ENCODE peak calls at places on chromosomes 3 and 15, in five cellular contexts. E, S, V, B and Z are unnamed samples.

GRCh38 chr15:76674883-76675282 is 230.3 kb downstream of the SCAPER start:
- DNase-seq in E (peak), S (no peak), V (no peak), B (no peak), Z (no peak)

GRCh38 chr15:96329403-96329981 is 1.0 kb upstream of the NR2F2 start:
- DNase-seq in E (no peak), S (no peak), V (no peak), B (no peak), Z (peak)

GRCh38 chr15:34437687-34438086 is at the start of gene GOLGA8A:
- DNase-seq in E (peak), S (peak), V (peak), B (peak), Z (no peak)

GRCh38 chr15:52050416-52050815 is 31.4 kb downstream of the MAPK6 start:
- DNase-seq in E (peak), S (no peak), V (no peak), B (peak), Z (no peak)

GRCh38 chr3:142987707-142988106 is 13.7 kb upstream of the U2SURP start:
- DNase-seq in E (peak), S (no peak), V (no peak), B (no peak), Z (no peak)

GRCh38 chr3:117355566-117355965 is 646.0 kb downstream of the TUSC7 start:
- DNase-seq in E (peak), S (no peak), V (no peak), B (no peak), Z (no peak)

GRCh38 chr3:102141096-102141912 is 292.0 kb downstream of the NFKBIZ start:
- DNase-seq in E (no peak), S (no peak), V (no peak), B (no peak), Z (no peak)

GRCh38 chr3:146163584-146163983 is 2.6 kb upstream of the PLOD2 start:
- DNase-seq in E (peak), S (no peak), V (no peak), B (peak), Z (no peak)

GRCh38 chr3:72187131-72187530 is 402.2 kb upstream of the PROK2 start:
- DNase-seq in E (peak), S (no peak), V (no peak), B (no peak), Z (no peak)

GRCh38 chr3:32297366-32297765 is 58.9 kb downstream of the CMTM8 start:
- DNase-seq in E (no peak), S (no peak), V (no peak), B (no peak), Z (no peak)

GRCh38 chr3:144127700-144128099 is 156.1 kb downstream of the DIPK2A start:
- DNase-seq in E (no peak), S (no peak), V (no peak), B (no peak), Z (no peak)

GRCh38 chr15:98772895-98773294 is 124.6 kb downstream of the IGF1R start:
- DNase-seq in E (no peak), S (no peak), V (no peak), B (no peak), Z (no peak)

GRCh38 chr3:147945968-147946519 is 536.9 kb downstream of the ZIC1 start:
- DNase-seq in E (peak), S (no peak), V (no peak), B (no peak), Z (no peak)

GRCh38 chr15:88912500-88912921 is 668 bp downstream of the MFGE8 start:
- DNase-seq in E (peak), S (no peak), V (peak), B (no peak), Z (no peak)

GRCh38 chr3:131036200-131036816 is 9.6 kb downstream of the NEK11 start:
- DNase-seq in E (peak), S (no peak), V (no peak), B (peak), Z (no peak)

GRCh38 chr15:74613953-74614743 is 1.5 kb upstream of the CLK3 start:
- DNase-seq in E (no peak), S (no peak), V (no peak), B (peak), Z (no peak)

GRCh38 chr15:68045289-68046265 is 8.5 kb upstream of the PIAS1 start:
- DNase-seq in E (no peak), S (no peak), V (no peak), B (no peak), Z (no peak)

GRCh38 chr15:73600413-73601050 is 32.7 kb downstream of the NPTN start:
- DNase-seq in E (no peak), S (no peak), V (no peak), B (no peak), Z (no peak)

GRCh38 chr3:53153914-53154434 is 7.0 kb upstream of the PRKCD start:
- DNase-seq in E (no peak), S (no peak), V (no peak), B (no peak), Z (no peak)

GRCh38 chr15:72339777-72340177 is 19.8 kb upstream of the CELF6 start:
- DNase-seq in E (peak), S (peak), V (no peak), B (peak), Z (no peak)

GRCh38 chr3:114542359-114542758 is 248.5 kb downstream of the TIGIT start:
- DNase-seq in E (no peak), S (no peak), V (no peak), B (no peak), Z (no peak)

GRCh38 chr3:12522721-12523120 is 22.6 kb downstream of the MKRN2OS start:
- DNase-seq in E (no peak), S (no peak), V (peak), B (no peak), Z (no peak)

GRCh38 chr3:12521010-12521409 is 24.3 kb downstream of the MKRN2OS start:
- DNase-seq in E (no peak), S (no peak), V (no peak), B (no peak), Z (no peak)

GRCh38 chr3:12515631-12516030 is 29.7 kb downstream of the MKRN2OS start:
- DNase-seq in E (no peak), S (no peak), V (no peak), B (no peak), Z (no peak)

GRCh38 chr3:12516873-12517272 is 28.4 kb downstream of the MKRN2OS start:
- DNase-seq in E (no peak), S (no peak), V (no peak), B (no peak), Z (peak)

DNA sequence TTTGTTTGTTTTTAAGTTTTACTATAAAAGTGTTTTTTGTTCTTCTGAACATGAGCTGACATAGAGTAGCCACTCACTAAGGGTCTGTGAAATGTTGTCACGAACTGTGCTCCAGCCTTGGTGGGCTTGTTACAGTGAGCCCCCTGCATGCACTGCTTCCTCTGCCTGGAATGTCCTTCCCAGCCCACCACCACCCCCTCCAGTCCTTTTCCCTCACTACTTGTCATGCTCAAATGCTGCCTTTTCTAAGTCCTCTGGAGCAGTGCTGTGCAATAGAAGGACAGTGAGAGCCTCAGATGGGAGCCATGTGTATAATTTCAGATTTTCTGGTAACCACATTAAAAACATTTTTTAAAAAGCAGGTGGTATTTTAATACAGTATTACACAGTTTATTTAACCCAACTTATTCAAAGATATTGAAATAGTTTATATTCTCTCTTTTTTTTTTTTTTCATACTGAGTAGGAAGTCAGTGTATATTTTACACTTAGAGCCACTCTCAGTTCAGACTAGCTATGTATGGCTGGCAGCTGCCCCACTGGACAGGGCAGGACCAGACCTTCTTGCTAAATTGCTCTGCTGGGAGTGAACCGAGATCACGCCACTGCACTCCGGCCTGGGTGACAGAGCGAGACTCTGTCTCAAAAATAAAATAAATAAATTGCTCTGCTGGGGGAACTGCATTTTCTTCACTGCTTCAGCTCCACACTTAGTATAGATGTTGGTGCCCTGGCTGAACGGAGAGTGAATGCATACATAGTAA is 26.9 kb downstream of the MKRN2OS start:
- DNase-seq in E (no peak), S (no peak), V (peak), B (no peak), Z (no peak)
- H3K27ac ChIP-seq in E (no peak), S (no peak), V (no peak), B (no peak), Z (no peak)

GRCh38 chr15:58142827-58143226 is 4.6 kb downstream of the AQP9 start:
- DNase-seq in E (no peak), S (no peak), V (no peak), B (no peak), Z (no peak)
- H3K27ac ChIP-seq in E (no peak), S (no peak), V (no peak), B (no peak), Z (no peak)

DNA sequence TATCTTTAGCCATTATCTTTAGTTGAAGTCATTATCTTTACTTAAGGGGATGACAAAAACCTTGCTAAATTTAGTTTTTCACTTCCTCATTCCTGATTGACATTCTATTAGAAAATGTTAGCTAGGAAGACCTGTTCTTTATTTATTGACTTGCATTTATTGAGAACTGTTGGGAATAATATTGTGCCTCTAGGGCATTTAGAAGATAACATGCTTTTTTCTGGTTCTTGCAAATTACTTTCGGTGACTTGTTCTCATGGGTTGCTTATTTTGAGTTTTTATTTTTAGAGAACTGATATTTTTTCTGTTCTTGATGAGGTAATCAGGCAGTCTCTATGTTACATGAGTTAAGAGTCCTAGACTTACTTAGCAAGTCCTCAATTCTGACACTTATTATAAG is 48.3 kb upstream of the CTDSPL start:
- DNase-seq in E (no peak), S (no peak), V (no peak), B (no peak), Z (no peak)
- H3K27ac ChIP-seq in E (no peak), S (no peak), V (peak), B (no peak), Z (peak)

GRCh38 chr3:69410301-69410700 is 24.4 kb upstream of the FRMD4B start:
- DNase-seq in E (peak), S (peak), V (no peak), B (no peak), Z (no peak)
- H3K27ac ChIP-seq in E (no peak), S (no peak), V (no peak), B (no peak), Z (no peak)

GRCh38 chr3:122785231-122785630 is 8.4 kb downstream of the HSPBAP1 start:
- DNase-seq in E (peak), S (no peak), V (no peak), B (peak), Z (no peak)
- H3K27ac ChIP-seq in E (no peak), S (no peak), V (no peak), B (no peak), Z (no peak)

GRCh38 chr3:49460188-49460885 is 9.7 kb upstream of the DAG1 start:
- DNase-seq in E (no peak), S (no peak), V (no peak), B (no peak), Z (no peak)

GRCh38 chr3:49456417-49456816 is 13.7 kb upstream of the DAG1 start:
- DNase-seq in E (no peak), S (no peak), V (no peak), B (peak), Z (no peak)

GRCh38 chr3:49454457-49454856 is 15.6 kb upstream of the DAG1 start:
- DNase-seq in E (no peak), S (no peak), V (no peak), B (peak), Z (no peak)

GRCh38 chr3:49453621-49454315 is 16.3 kb upstream of the DAG1 start:
- DNase-seq in E (no peak), S (no peak), V (no peak), B (no peak), Z (no peak)

GRCh38 chr3:49454898-49455681 is 15.0 kb upstream of the DAG1 start:
- DNase-seq in E (no peak), S (no peak), V (peak), B (no peak), Z (no peak)
- H3K27ac ChIP-seq in E (no peak), S (no peak), V (peak), B (no peak), Z (peak)

DNA sequence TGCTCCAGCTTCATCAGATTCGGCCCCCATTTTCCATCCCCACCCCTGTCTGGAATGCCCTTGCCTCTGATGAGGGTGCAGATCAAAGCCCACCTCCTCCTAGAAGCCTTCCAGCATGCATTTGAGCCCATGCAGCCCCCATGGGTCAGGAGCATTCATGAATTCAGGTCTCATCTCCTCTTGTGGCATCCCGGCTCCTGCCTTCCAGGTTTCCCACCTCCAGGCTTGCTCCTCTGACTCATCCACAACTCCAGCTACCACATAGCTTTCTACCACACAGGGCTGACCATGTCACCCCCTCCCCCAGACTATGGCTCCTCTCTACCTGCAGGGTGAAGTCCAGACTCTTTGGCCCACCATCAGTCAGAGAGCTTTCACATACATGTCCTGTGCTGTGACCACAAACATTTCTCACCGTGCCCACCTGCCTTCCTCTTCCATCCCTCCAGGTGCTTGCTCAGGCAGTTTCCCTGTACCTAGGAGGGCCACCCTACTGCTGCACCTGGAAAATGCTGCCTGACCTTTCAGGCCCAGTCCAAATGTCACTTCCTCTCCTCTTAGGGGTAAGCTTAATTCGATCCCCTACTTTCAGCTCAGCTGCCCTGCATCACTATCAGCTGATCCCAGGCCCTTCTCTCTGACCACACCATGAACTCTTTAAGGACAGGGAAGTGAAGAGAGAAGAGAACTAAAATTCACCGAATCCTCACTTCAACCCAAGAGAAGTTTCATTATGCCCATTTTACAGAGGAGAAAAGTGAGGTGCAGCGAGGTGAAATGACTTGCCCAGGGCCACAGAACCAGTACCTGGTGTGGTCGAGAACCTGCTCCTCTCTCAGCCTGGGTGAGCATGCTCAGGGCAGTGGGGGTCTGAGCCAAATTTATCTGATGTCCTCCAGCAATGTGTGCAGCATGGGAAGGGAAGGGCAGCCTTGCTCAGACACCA is 13.7 kb upstream of the FGD5 start:
- DNase-seq in E (no peak), S (no peak), V (no peak), B (no peak), Z (no peak)
- H3K27ac ChIP-seq in E (no peak), S (no peak), V (peak), B (no peak), Z (no peak)

GRCh38 chr15:41928100-41928499 is 34.2 kb upstream of the SPTBN5 start:
- DNase-seq in E (no peak), S (no peak), V (no peak), B (peak), Z (no peak)
- H3K27ac ChIP-seq in E (no peak), S (no peak), V (peak), B (no peak), Z (peak)

DNA sequence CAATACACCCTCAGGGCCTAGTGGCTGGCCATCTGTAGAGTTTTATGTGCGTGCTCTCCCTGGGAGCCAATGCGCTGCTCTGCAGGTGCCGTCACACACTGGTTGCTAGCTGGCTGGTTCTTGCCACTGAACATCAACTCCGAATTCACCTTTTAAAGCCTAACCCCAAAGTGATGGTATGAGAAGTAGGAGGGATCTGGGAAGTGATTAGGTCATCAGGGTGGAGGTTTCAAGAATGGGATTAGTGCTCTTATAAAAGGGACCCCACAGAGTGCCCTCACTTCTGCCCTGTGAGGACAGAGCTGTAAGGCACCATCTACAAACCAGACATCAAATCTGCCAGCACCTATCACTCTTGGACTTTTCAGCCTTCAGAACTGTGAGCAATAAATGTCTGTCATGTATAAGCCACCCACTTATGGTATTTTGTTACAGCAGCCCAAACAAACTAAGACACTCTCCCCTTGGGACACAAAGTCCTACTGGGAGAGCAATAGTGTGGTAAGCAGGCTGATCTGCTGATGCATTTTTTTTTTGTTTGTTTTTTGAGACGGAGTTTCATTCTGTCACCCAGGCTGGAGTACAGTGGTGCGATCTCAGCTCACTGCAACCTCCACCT is 20.3 kb downstream of the RGMA start:
- DNase-seq in E (no peak), S (no peak), V (no peak), B (no peak), Z (no peak)
- H3K27ac ChIP-seq in E (no peak), S (no peak), V (no peak), B (no peak), Z (peak)